ENCODE peak calls at places on chromosomes 1 and 21, in six cellular contexts. O is Caco-2; C is Karpas-422; L is effector memory CD4-positive, alpha-beta T cell; F is kidney; G is CD8-positive, alpha-beta T cell. Z is an unnamed sample.
A peak's percentile ranks its signal among the peaks of the same experiment; 100 is the strongest.

GRCh38 chr1:84479998-84480397 is 932 bp downstream of the RPF1 start:
- DNase-seq in F (no peak), C (no peak), L (no peak), O (no peak), G (no peak), Z (peak; percentile 19)

GRCh38 chr1:112849425-112849966 is 106.5 kb downstream of the SLC16A1 start:
- DNase-seq in C (no peak), F (no peak), G (no peak), L (no peak), O (peak; percentile 77), Z (no peak)

GRCh38 chr1:228992044-228992443 is 256.8 kb downstream of the RHOU start:
- DNase-seq in C (no peak), L (no peak), G (no peak), O (no peak), F (no peak), Z (no peak)

GRCh38 chr1:17438977-17439249 is 564 bp downstream of the RCC2 start:
- DNase-seq in F (peak; percentile 73), L (no peak), C (no peak), O (no peak), G (peak; percentile 4), Z (no peak)

GRCh38 chr21:43834146-43834905 is 30.7 kb upstream of the AGPAT3 start:
- DNase-seq in L (no peak), C (no peak), G (no peak), F (peak; percentile 78), O (no peak), Z (no peak)

GRCh38 chr1:228695015-228695955 is 40.0 kb upstream of the RHOU start:
- DNase-seq in C (no peak), O (no peak), G (no peak), F (no peak), L (no peak), Z (no peak)

GRCh38 chr21:14916676-14917141 is 148.1 kb downstream of the NRIP1 start:
- DNase-seq in L (no peak), O (peak; percentile 34), F (no peak), G (no peak), C (no peak), Z (no peak)

GRCh38 chr1:59750612-59751395 is 63.9 kb upstream of the HOOK1 start:
- DNase-seq in C (no peak), O (no peak), G (no peak), L (no peak), F (no peak), Z (peak; percentile 9)

GRCh38 chr1:53902235-53902920 is 8.4 kb downstream of the DIO1 start:
- DNase-seq in C (no peak), O (peak; percentile 37), G (no peak), L (no peak), F (no peak), Z (no peak)

DNA sequence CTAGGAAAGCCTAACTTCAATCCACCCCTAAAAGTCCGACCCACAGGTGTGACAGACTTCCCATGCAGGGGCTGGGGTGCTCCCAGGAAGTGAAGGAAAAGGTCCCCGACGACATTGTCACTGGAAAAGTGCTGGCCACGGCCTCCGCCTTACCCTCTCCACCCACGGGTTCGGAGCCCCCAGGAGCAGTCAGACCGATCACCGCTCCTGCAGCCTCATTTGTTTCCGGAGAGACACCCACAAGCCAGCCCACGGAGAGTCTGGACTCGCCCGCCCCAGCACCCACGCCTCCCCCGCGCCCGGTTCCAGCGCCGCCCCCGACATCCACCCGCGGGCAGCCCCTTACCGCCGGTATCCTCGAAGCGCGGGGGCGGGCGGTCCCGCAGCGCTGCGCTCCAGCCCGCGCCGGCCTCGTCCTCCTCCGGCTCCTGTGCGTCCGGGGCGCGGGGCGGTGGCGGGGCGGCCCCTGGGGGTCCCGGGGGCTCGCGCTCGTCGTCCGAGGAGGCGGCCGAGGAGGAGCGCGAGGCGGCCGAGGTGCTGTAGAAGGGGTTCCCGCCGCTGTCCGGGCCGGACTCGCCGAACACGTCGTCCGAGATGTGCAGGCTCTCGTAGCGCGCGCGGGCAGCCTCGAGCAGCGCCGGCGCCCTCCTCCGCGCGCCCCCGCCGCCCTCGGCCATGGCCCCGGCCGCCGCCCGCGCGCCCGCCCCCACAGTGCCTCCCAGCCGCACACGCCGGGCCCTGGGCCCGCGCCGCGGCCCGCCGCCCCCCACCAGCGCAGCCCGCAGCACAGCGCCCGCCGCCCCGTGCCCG is 675 bp downstream of the PGBD5 start:
- DNase-seq in C (no peak), G (no peak), O (peak; percentile 28), F (no peak), L (no peak), Z (no peak)
- H3K4me3 ChIP-seq in C (no peak overlapping the region), G (no peak overlapping the region), O (peak overlapping the region; percentile 49), F (no peak overlapping the region), L (no peak overlapping the region), Z (no peak overlapping the region)

GRCh38 chr1:150567341-150567716 is 12.1 kb downstream of the MCL1 start:
- DNase-seq in G (no peak), O (no peak), F (no peak), L (no peak), C (no peak), Z (no peak)
- H3K4me1 ChIP-seq in G (peaks cover 98% of the 10 kb centered on the region), O (peaks cover 56% of the 10 kb centered on the region), F (peaks cover 57% of the 10 kb centered on the region), L (peaks cover 89% of the 10 kb centered on the region), C (peaks cover 89% of the 10 kb centered on the region), Z (peaks cover 99% of the 10 kb centered on the region)

GRCh38 chr1:22143586-22144033 is 713 bp upstream of the WNT4 start:
- DNase-seq in C (no peak), F (no peak), G (no peak), O (peak; percentile 24), L (no peak), Z (no peak)

GRCh38 chr1:22141493-22141892 is 1.4 kb downstream of the WNT4 start:
- DNase-seq in L (no peak), F (no peak), G (no peak), C (no peak), O (no peak), Z (no peak)

GRCh38 chr1:22141948-22142314 is 966 bp downstream of the WNT4 start:
- DNase-seq in G (no peak), C (no peak), L (no peak), F (no peak), O (no peak), Z (no peak)

GRCh38 chr1:22143065-22143514 is at the start of gene WNT4:
- DNase-seq in O (peak; percentile 72), F (peak; percentile 81), L (peak; percentile 5), G (no peak), C (no peak), Z (peak; percentile 20)

DNA sequence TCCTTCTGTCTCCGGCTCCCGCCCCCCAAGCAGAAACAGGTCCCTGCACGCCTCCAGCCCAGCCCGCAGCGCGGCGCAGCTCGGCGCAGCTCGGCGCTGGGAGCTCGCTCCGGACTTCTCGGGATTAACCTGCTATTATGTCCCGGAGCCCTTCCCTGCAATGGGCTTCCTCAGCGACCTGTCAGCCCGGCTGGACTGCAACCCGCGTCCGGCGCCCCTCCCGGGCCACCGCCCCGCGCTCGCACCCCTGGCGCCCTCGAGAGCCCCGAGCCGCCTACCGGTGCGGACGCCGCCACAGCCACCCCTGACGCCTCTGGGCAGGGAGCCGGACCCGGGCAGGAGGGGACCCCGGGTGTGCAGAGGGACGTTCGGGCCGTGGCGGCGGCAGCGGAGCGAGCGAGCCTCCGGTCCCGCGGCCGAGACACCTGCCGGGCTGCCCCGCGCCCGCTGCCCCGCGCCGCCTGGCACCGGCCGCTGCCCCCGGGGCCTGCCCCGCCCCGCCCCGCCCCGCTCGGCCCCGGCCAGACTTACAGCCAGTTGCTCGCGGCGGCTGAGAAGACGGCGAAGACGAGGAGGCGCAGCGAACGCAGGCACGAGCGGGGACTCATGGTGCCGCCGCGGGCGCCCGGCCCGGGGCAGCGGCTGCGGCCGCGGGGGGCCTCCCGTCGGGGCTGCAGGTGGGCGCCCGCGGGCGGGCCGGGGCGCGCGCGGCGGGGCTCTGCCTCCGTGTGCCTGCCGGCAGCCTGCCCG is 407 bp downstream of the WNT4 start:
- DNase-seq in F (peak; percentile 72), O (peak; percentile 53), L (no peak), C (no peak), G (no peak), Z (no peak)
- H3K4me3 ChIP-seq in F (no peak overlapping the region), O (peak overlapping the region; percentile 34), L (peak overlapping the region; percentile 46), C (no peak overlapping the region), G (no peak overlapping the region), Z (no peak overlapping the region)

GRCh38 chr1:207312604-207312920 is 8.9 kb upstream of the CD55 start:
- DNase-seq in O (no peak), F (no peak), G (no peak), L (no peak), C (no peak), Z (no peak)
- H3K4me1 ChIP-seq in O (peaks cover 57% of the 10 kb centered on the region), F (no peaks in the 10 kb centered on the region), G (peaks cover 20% of the 10 kb centered on the region), L (no peaks in the 10 kb centered on the region), C (peaks cover 13% of the 10 kb centered on the region), Z (peaks cover 13% of the 10 kb centered on the region)

GRCh38 chr1:155125946-155126493 is 1.7 kb upstream of the EFNA1 start:
- DNase-seq in F (peak; percentile 93), G (no peak), C (no peak), O (peak; percentile 75), L (no peak), Z (no peak)
- H3K4me3 ChIP-seq in F (peak overlapping the region; percentile 28), G (no peak overlapping the region), C (no peak overlapping the region), O (peak overlapping the region; percentile 68), L (no peak overlapping the region), Z (no peak overlapping the region)

DNA sequence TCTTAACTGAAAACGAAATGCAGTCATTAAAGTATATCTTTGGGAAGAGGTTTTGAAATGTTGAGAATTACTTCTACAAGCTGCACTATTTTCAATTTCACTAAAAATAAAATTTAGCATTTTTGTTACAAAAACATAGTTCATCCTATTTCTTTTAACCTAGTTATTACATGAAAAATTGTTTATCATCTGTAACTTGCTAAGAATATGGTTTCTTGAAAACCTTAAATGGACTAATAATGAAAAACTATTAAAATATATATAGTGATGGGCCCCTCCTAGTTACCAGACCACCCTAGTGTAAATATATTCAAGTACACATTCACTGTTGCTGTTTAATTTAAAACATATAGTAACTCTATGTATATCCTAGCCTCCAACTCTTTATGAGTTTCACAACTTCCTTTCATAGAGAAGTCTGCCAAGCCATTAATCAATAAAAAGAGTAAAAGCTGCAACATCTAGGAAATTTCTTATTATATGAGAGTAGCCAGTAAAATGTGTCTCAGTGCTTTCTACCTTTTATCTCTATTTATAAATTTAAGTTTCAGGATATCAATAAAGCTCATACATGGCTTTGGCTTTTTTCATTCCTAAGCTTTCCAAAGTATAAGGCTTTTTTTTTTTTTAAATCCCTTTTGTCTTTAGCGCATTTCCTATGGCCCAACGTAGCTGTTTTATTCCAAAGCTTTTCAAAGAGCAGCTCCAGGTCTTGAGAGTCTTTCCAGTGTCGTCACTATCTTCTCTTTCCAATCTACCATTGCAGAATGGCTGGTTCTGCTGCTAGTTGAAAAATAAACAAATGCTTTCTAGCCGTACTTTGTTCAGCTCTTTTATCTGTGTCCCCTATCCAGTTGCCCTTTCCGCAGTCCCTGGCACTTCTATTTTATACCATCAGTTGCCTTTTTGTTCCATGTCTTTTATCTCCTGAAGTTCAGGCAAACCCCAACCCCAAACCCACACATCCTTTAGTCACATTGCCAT is 6.5 kb downstream of the IRF2BP2 start:
- DNase-seq in G (no peak), O (no peak), L (no peak), F (no peak), C (no peak), Z (no peak)
- H3K4me1 ChIP-seq in G (peaks cover 73% of the 10 kb centered on the region), O (peaks cover 57% of the 10 kb centered on the region), L (peaks cover 52% of the 10 kb centered on the region), F (peaks cover 26% of the 10 kb centered on the region), C (peaks cover 99% of the 10 kb centered on the region), Z (peaks cover 91% of the 10 kb centered on the region)

Z was measured in CD4-positive, CD25-positive, alpha-beta regulatory T cell.